ENCODE peak calls at places on chromosomes 2 and 18, in four cellular contexts. One of them, this sample, is unnamed.

GRCh38 chr2:23904692-23905091 is 22.2 kb downstream of the ATAD2B start:
- DNase-seq in cardiac fibroblast: peak
- DNase-seq in cardiac muscle cell: peak
- DNase-seq in Panc1: no peak
- DNase-seq in this sample: no peak

GRCh38 chr2:238203104-238203972 is at the start of gene ILKAP:
- DNase-seq in cardiac fibroblast: peak
- DNase-seq in Panc1: no peak
- DNase-seq in cardiac muscle cell: peak
- DNase-seq in this sample: peak

GRCh38 chr2:201938151-201938815 is 95.4 kb upstream of the FZD7 start:
- DNase-seq in Panc1: no peak
- DNase-seq in cardiac muscle cell: no peak
- DNase-seq in cardiac fibroblast: no peak
- DNase-seq in this sample: no peak

GRCh38 chr2:65278450-65279030 is 50.9 kb downstream of the ACTR2 start:
- DNase-seq in cardiac fibroblast: peak
- DNase-seq in cardiac muscle cell: peak
- DNase-seq in Panc1: no peak
- DNase-seq in this sample: no peak

GRCh38 chr2:219081701-219082331 is 21.1 kb upstream of the IHH start:
- DNase-seq in Panc1: no peak
- DNase-seq in cardiac muscle cell: no peak
- DNase-seq in cardiac fibroblast: no peak
- DNase-seq in this sample: no peak

GRCh38 chr2:216807861-216808272 is 52.0 kb downstream of the TNP1 start:
- DNase-seq in cardiac fibroblast: peak
- DNase-seq in cardiac muscle cell: peak
- DNase-seq in Panc1: no peak
- DNase-seq in this sample: no peak

GRCh38 chr2:31271851-31272267 is 37.9 kb downstream of the EHD3 start:
- DNase-seq in cardiac muscle cell: peak
- DNase-seq in Panc1: no peak
- DNase-seq in cardiac fibroblast: peak
- DNase-seq in this sample: no peak

GRCh38 chr18:57296336-57296735 is 56.0 kb upstream of the ST8SIA3 start:
- DNase-seq in cardiac fibroblast: no peak
- DNase-seq in Panc1: no peak
- DNase-seq in cardiac muscle cell: no peak
- DNase-seq in this sample: no peak

GRCh38 chr18:616380-616995 is 19.7 kb downstream of the CLUL1 start:
- DNase-seq in cardiac fibroblast: peak
- DNase-seq in Panc1: no peak
- DNase-seq in cardiac muscle cell: peak
- DNase-seq in this sample: no peak

GRCh38 chr2:86035371-86035882 is 70.3 kb downstream of the POLR1A start:
- DNase-seq in cardiac muscle cell: no peak
- DNase-seq in cardiac fibroblast: no peak
- DNase-seq in Panc1: no peak
- DNase-seq in this sample: no peak

GRCh38 chr2:170524828-170525565 is 190.1 kb upstream of the SP5 start:
- DNase-seq in cardiac muscle cell: peak
- DNase-seq in Panc1: no peak
- DNase-seq in cardiac fibroblast: no peak
- DNase-seq in this sample: no peak

GRCh38 chr2:44075536-44075935 is 79.7 kb upstream of the LRPPRC start:
- DNase-seq in cardiac fibroblast: peak
- DNase-seq in cardiac muscle cell: peak
- DNase-seq in Panc1: no peak
- DNase-seq in this sample: no peak

GRCh38 chr2:162435676-162436075 is 91.7 kb downstream of the GCA start:
- DNase-seq in cardiac fibroblast: peak
- DNase-seq in Panc1: no peak
- DNase-seq in cardiac muscle cell: no peak
- DNase-seq in this sample: no peak

GRCh38 chr2:133523406-133523805 is 44.9 kb downstream of the NCKAP5 start:
- DNase-seq in cardiac muscle cell: no peak
- DNase-seq in cardiac fibroblast: no peak
- DNase-seq in Panc1: no peak
- DNase-seq in this sample: no peak

GRCh38 chr2:197223455-197223854 is 87.1 kb downstream of the ANKRD44 start:
- DNase-seq in cardiac fibroblast: no peak
- DNase-seq in cardiac muscle cell: no peak
- DNase-seq in Panc1: no peak
- DNase-seq in this sample: no peak

GRCh38 chr2:140242889-140243288 is 1462.7 kb upstream of the NXPH2 start:
- DNase-seq in cardiac muscle cell: no peak
- DNase-seq in Panc1: no peak
- DNase-seq in cardiac fibroblast: no peak
- DNase-seq in this sample: no peak

GRCh38 chr2:233085037-233085838 is 25.1 kb downstream of the INPP5D start:
- DNase-seq in cardiac muscle cell: no peak
- DNase-seq in cardiac fibroblast: no peak
- DNase-seq in Panc1: no peak
- DNase-seq in this sample: no peak

GRCh38 chr2:69192176-69192945 is 179.4 kb downstream of the ANTXR1 start:
- DNase-seq in cardiac muscle cell: no peak
- DNase-seq in Panc1: no peak
- DNase-seq in cardiac fibroblast: no peak
- DNase-seq in this sample: no peak

GRCh38 chr2:237056271-237056875 is 29.3 kb upstream of the COPS8 start:
- DNase-seq in cardiac muscle cell: no peak
- DNase-seq in Panc1: no peak
- DNase-seq in cardiac fibroblast: no peak
- DNase-seq in this sample: no peak

GRCh38 chr2:74548919-74549684 is 4.6 kb downstream of the LOXL3 start:
- DNase-seq in cardiac muscle cell: peak
- DNase-seq in cardiac fibroblast: peak
- DNase-seq in Panc1: no peak
- DNase-seq in this sample: no peak

GRCh38 chr2:68319397-68320117 is at the start of gene CNRIP1:
- DNase-seq in cardiac fibroblast: peak
- DNase-seq in Panc1: no peak
- DNase-seq in cardiac muscle cell: peak
- DNase-seq in this sample: peak

GRCh38 chr2:221283896-221284295 is 288.2 kb downstream of the EPHA4 start:
- DNase-seq in cardiac muscle cell: no peak
- DNase-seq in Panc1: no peak
- DNase-seq in cardiac fibroblast: no peak
- DNase-seq in this sample: no peak

GRCh38 chr2:173051463-173051862 is 24.2 kb upstream of the MAP3K20 start:
- DNase-seq in Panc1: no peak
- DNase-seq in cardiac muscle cell: no peak
- DNase-seq in cardiac fibroblast: no peak
- DNase-seq in this sample: no peak

GRCh38 chr18:56716692-56717146 is 65.6 kb downstream of the WDR7 start:
- DNase-seq in cardiac fibroblast: no peak
- DNase-seq in cardiac muscle cell: no peak
- DNase-seq in Panc1: no peak
- DNase-seq in this sample: no peak

GRCh38 chr2:26558271-26559043 is 80.5 kb upstream of the OTOF start:
- DNase-seq in Panc1: no peak
- DNase-seq in cardiac muscle cell: peak
- DNase-seq in cardiac fibroblast: no peak
- DNase-seq in this sample: no peak

GRCh38 chr18:48878471-48878870 is 72.3 kb downstream of the SMAD7 start:
- DNase-seq in cardiac muscle cell: no peak
- DNase-seq in Panc1: no peak
- DNase-seq in cardiac fibroblast: no peak
- DNase-seq in this sample: no peak

GRCh38 chr2:164746713-164747112 is 94.9 kb downstream of the COBLL1 start:
- DNase-seq in Panc1: no peak
- DNase-seq in cardiac fibroblast: no peak
- DNase-seq in cardiac muscle cell: no peak
- DNase-seq in this sample: no peak

GRCh38 chr2:170324640-170325046 is 146.7 kb downstream of the MYO3B start:
- DNase-seq in cardiac muscle cell: peak
- DNase-seq in cardiac fibroblast: peak
- DNase-seq in Panc1: peak
- DNase-seq in this sample: no peak

GRCh38 chr2:109351164-109351756 is 222.3 kb downstream of the SH3RF3 start:
- DNase-seq in cardiac muscle cell: peak
- DNase-seq in cardiac fibroblast: peak
- DNase-seq in Panc1: no peak
- DNase-seq in this sample: peak

GRCh38 chr18:13221821-13222220 is 3.3 kb downstream of the LDLRAD4 start:
- DNase-seq in cardiac muscle cell: no peak
- DNase-seq in cardiac fibroblast: no peak
- DNase-seq in Panc1: no peak
- DNase-seq in this sample: no peak

GRCh38 chr2:197097578-197098366 is 171.3 kb upstream of the PGAP1 start:
- DNase-seq in Panc1: no peak
- DNase-seq in cardiac fibroblast: peak
- DNase-seq in cardiac muscle cell: peak
- DNase-seq in this sample: no peak

GRCh38 chr2:171210864-171211431 is 50.3 kb upstream of the TLK1 start:
- DNase-seq in Panc1: no peak
- DNase-seq in cardiac muscle cell: no peak
- DNase-seq in cardiac fibroblast: no peak
- DNase-seq in this sample: no peak

GRCh38 chr2:42052702-42053481 is 5.1 kb downstream of the PKDCC start:
- DNase-seq in cardiac muscle cell: peak
- DNase-seq in cardiac fibroblast: peak
- DNase-seq in Panc1: no peak
- DNase-seq in this sample: no peak

GRCh38 chr2:147386284-147386683 is 458.5 kb upstream of the ACVR2A start:
- DNase-seq in cardiac muscle cell: no peak
- DNase-seq in Panc1: no peak
- DNase-seq in cardiac fibroblast: no peak
- DNase-seq in this sample: no peak

GRCh38 chr2:235763816-235764215 is 270.0 kb downstream of the AGAP1 start:
- DNase-seq in cardiac fibroblast: no peak
- DNase-seq in cardiac muscle cell: no peak
- DNase-seq in Panc1: no peak
- DNase-seq in this sample: no peak

GRCh38 chr18:41121116-41121826 is 833.8 kb upstream of the PIK3C3 start:
- DNase-seq in cardiac fibroblast: peak
- DNase-seq in cardiac muscle cell: peak
- DNase-seq in Panc1: no peak
- DNase-seq in this sample: no peak

DNA sequence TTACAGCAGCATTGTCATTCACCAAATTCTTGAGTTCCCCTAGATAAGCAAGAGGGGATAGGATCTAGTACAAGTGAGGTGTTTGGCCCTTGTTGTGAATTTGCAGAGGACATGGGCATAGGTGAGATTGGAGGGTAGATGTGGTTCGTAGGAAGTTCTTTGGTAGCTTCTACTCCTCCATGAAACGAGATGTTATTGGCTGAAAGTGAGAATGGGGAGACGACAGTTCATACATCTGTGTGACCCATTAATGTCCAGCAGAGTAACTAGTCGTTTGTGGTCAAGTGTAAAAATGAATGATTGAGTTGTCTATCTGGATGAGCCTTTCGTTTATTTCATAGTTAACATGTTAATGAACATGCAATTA is 90.4 kb downstream of the UBE2E3 start:
- DNase-seq in Panc1: no peak
- DNase-seq in cardiac muscle cell: no peak
- DNase-seq in cardiac fibroblast: no peak
- DNase-seq in this sample: no peak
- H3K4me3 ChIP-seq in Panc1: no peak
- H3K4me3 ChIP-seq in cardiac muscle cell: no peak
- H3K4me3 ChIP-seq in cardiac fibroblast: no peak
- H3K4me3 ChIP-seq in this sample: no peak

DNA sequence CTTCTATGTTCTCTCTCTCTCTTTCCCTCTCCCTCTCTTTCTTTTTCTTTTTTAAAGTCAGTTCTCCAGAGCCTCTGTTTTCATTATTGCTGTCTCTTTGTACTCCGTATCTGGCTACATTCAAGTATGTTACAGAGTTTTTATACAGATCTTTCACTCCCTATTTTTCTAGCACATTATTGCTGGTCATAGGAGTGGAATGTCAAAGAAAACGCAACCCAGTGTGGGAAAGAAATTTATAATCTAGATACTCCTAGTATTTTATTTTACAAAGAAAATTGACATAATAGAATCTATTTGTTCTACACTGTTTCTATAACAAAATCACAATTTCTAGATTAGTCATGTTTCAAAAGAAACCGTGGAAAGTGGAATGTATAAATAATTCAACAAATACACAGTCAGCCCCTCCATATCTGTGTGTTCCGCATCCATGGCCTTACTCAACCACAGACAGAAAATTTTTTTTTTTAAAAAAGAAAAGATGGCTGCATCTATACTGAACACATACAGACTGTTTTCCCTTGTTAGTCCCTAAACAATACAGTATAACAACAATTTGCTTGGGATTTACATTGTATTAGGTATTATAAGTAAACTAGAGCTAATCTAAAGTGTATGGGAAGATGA is 11.3 kb upstream of the NEMP2 start:
- DNase-seq in cardiac muscle cell: peak
- DNase-seq in cardiac fibroblast: peak
- DNase-seq in Panc1: no peak
- DNase-seq in this sample: no peak
- H3K4me3 ChIP-seq in cardiac muscle cell: no peak
- H3K4me3 ChIP-seq in cardiac fibroblast: no peak
- H3K4me3 ChIP-seq in Panc1: no peak
- H3K4me3 ChIP-seq in this sample: peak

GRCh38 chr2:99840831-99841230 is 301.6 kb downstream of the AFF3 start:
- DNase-seq in Panc1: no peak
- DNase-seq in cardiac muscle cell: no peak
- DNase-seq in cardiac fibroblast: no peak
- DNase-seq in this sample: no peak
- H3K4me3 ChIP-seq in Panc1: no peak
- H3K4me3 ChIP-seq in cardiac muscle cell: no peak
- H3K4me3 ChIP-seq in cardiac fibroblast: no peak
- H3K4me3 ChIP-seq in this sample: no peak

GRCh38 chr2:96764253-96764637 is 3.5 kb downstream of the CNNM4 start:
- DNase-seq in Panc1: no peak
- DNase-seq in cardiac fibroblast: no peak
- DNase-seq in cardiac muscle cell: no peak
- DNase-seq in this sample: no peak

GRCh38 chr2:96767135-96767871 is 6.6 kb downstream of the CNNM4 start:
- DNase-seq in cardiac fibroblast: no peak
- DNase-seq in cardiac muscle cell: no peak
- DNase-seq in Panc1: no peak
- DNase-seq in this sample: no peak

GRCh38 chr2:96769816-96770215 is 9.1 kb downstream of the CNNM4 start:
- DNase-seq in cardiac fibroblast: no peak
- DNase-seq in cardiac muscle cell: no peak
- DNase-seq in Panc1: no peak
- DNase-seq in this sample: no peak

GRCh38 chr2:96770451-96770850 is 9.7 kb downstream of the CNNM4 start:
- DNase-seq in cardiac muscle cell: no peak
- DNase-seq in cardiac fibroblast: no peak
- DNase-seq in Panc1: no peak
- DNase-seq in this sample: no peak

DNA sequence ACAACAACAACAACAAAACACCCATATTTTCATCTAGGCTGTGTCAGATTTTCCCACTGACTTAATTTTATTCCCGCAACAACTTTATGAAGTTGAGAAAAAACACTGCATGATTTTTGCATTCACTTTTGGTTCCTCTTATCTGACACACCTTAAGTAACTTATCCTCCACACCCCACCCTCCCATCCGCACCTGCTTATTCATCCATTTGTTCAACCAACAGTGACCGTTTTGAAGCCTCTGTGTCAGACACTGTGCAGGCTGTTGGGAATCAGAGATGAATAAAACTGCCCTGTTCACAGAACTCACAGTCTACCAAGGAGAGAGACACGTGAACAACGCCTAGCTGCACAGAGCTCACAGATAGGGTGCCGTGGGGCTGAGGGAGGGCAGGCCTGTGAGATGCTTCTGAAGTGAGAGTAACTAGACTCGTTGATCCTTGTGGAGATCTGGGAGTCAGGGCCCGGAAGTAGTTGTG is 7.4 kb downstream of the CNNM4 start:
- DNase-seq in Panc1: no peak
- DNase-seq in cardiac muscle cell: peak
- DNase-seq in cardiac fibroblast: no peak
- DNase-seq in this sample: no peak
- H3K4me3 ChIP-seq in Panc1: no peak
- H3K4me3 ChIP-seq in cardiac muscle cell: no peak
- H3K4me3 ChIP-seq in cardiac fibroblast: no peak
- H3K4me3 ChIP-seq in this sample: no peak